ENCODE peak calls at places on chromosomes 13 and 19, in eight cellular contexts. A, J, I, C, Y, W, X and G are unnamed samples. For H3K9me3, the result is how much of the 10 kb centered on the place peaks cover.

GRCh38 chr13:47459512-47459911 is 541.6 kb downstream of the SUCLA2 start:
- DNase-seq in A (no peak), J (no peak), I (no peak), C (peak), Y (peak), W (no peak), X (peak), G (no peak)

GRCh38 chr19:39398297-39398864 is 7.2 kb downstream of the MED29 start:
- DNase-seq in A (no peak), J (peak), I (peak), C (peak), Y (no peak), W (no peak), X (peak), G (no peak)

GRCh38 chr19:14328406-14328805 is 52.8 kb upstream of the ADGRE5 start:
- DNase-seq in A (no peak), J (no peak), I (no peak), C (no peak), Y (no peak), W (no peak), X (no peak), G (no peak)

GRCh38 chr13:28820099-28821051 is at the start of gene MTUS2:
- DNase-seq in A (peak), J (peak), I (no peak), C (peak), Y (no peak), W (no peak), X (no peak), G (no peak)

GRCh38 chr13:68025604-68026003 is 795.5 kb upstream of the PCDH9 start:
- DNase-seq in A (no peak), J (no peak), I (no peak), C (no peak), Y (no peak), W (no peak), X (no peak), G (no peak)

GRCh38 chr19:46608581-46609345 is 7.6 kb downstream of the CALM3 start:
- DNase-seq in A (no peak), J (no peak), I (no peak), C (no peak), Y (no peak), W (no peak), X (no peak), G (no peak)

GRCh38 chr19:4065430-4066175 is 1.1 kb downstream of the ZBTB7A start:
- DNase-seq in A (peak), J (peak), I (peak), C (peak), Y (peak), W (peak), X (peak), G (peak)

GRCh38 chr19:37551123-37551993 is 43.2 kb downstream of the ZNF571 start:
- DNase-seq in A (no peak), J (peak), I (no peak), C (peak), Y (no peak), W (peak), X (no peak), G (peak)

GRCh38 chr13:109131698-109132257 is 502.4 kb downstream of the MYO16 start:
- DNase-seq in A (no peak), J (no peak), I (no peak), C (peak), Y (peak), W (no peak), X (no peak), G (no peak)

GRCh38 chr19:13083627-13084026 is 19.0 kb downstream of the LYL1 start:
- DNase-seq in A (no peak), J (no peak), I (no peak), C (no peak), Y (no peak), W (no peak), X (no peak), G (no peak)

GRCh38 chr13:66563076-66563475 is 667.1 kb downstream of the PCDH9 start:
- DNase-seq in A (no peak), J (no peak), I (no peak), C (no peak), Y (no peak), W (no peak), X (no peak), G (no peak)

GRCh38 chr13:40966298-40966697 is 52.8 kb downstream of the ELF1 start:
- DNase-seq in A (no peak), J (no peak), I (no peak), C (no peak), Y (no peak), W (no peak), X (no peak), G (no peak)

GRCh38 chr19:40191836-40192646 is 815 bp downstream of the MAP3K10 start:
- DNase-seq in A (peak), J (peak), I (peak), C (peak), Y (peak), W (no peak), X (peak), G (no peak)

GRCh38 chr19:33725567-33725966 is 71.1 kb upstream of the KCTD15 start:
- DNase-seq in A (no peak), J (no peak), I (no peak), C (no peak), Y (no peak), W (no peak), X (no peak), G (no peak)

GRCh38 chr19:369256-369655 is 24.7 kb upstream of the MIER2 start:
- DNase-seq in A (no peak), J (no peak), I (no peak), C (no peak), Y (no peak), W (no peak), X (no peak), G (no peak)

GRCh38 chr19:19745496-19746285 is 12.8 kb upstream of the ZNF14 start:
- DNase-seq in A (no peak), J (peak), I (no peak), C (no peak), Y (peak), W (no peak), X (no peak), G (no peak)

GRCh38 chr19:48433337-48433736 is 12.4 kb upstream of the GRWD1 start:
- DNase-seq in A (no peak), J (no peak), I (no peak), C (no peak), Y (no peak), W (no peak), X (no peak), G (no peak)

GRCh38 chr19:42386974-42387707 is 3.0 kb downstream of the CNFN start:
- DNase-seq in A (peak), J (peak), I (peak), C (peak), Y (peak), W (no peak), X (peak), G (peak)

GRCh38 chr13:77563110-77563509 is 27.6 kb downstream of the SCEL start:
- DNase-seq in A (no peak), J (no peak), I (no peak), C (peak), Y (no peak), W (no peak), X (peak), G (no peak)

GRCh38 chr19:48419158-48419920 is 25.9 kb downstream of the GRIN2D start:
- DNase-seq in A (no peak), J (peak), I (peak), C (peak), Y (peak), W (no peak), X (peak), G (peak)

GRCh38 chr19:45391871-45392665 is 12.8 kb downstream of the PPP1R13L start:
- DNase-seq in A (no peak), J (no peak), I (no peak), C (no peak), Y (no peak), W (no peak), X (no peak), G (no peak)

GRCh38 chr13:46521486-46521885 is 31.5 kb upstream of the LRCH1 start:
- DNase-seq in A (no peak), J (no peak), I (no peak), C (no peak), Y (no peak), W (no peak), X (no peak), G (no peak)

GRCh38 chr13:113802090-113802531 is 43.1 kb downstream of the TMEM255B start:
- DNase-seq in A (no peak), J (no peak), I (no peak), C (peak), Y (no peak), W (peak), X (no peak), G (no peak)

GRCh38 chr19:18461471-18461870 is 23.5 kb upstream of the ISYNA1 start:
- DNase-seq in A (no peak), J (no peak), I (no peak), C (no peak), Y (no peak), W (no peak), X (no peak), G (no peak)

GRCh38 chr13:25268561-25268960 is 18.7 kb downstream of the MTMR6 start:
- DNase-seq in A (no peak), J (no peak), I (no peak), C (no peak), Y (no peak), W (no peak), X (no peak), G (no peak)

GRCh38 chr13:112828082-112828699 is 138.4 kb downstream of the ATP11A start:
- DNase-seq in A (no peak), J (no peak), I (no peak), C (no peak), Y (no peak), W (no peak), X (no peak), G (no peak)

GRCh38 chr19:8148410-8149231 is 771 bp downstream of the FBN3 start:
- DNase-seq in A (no peak), J (no peak), I (no peak), C (no peak), Y (no peak), W (no peak), X (peak), G (no peak)

GRCh38 chr19:38528931-38529330 is 88.8 kb downstream of the MAP4K1 start:
- DNase-seq in A (no peak), J (no peak), I (no peak), C (no peak), Y (no peak), W (no peak), X (no peak), G (no peak)

GRCh38 chr13:104461049-104461448 is 1394.8 kb upstream of the SLC10A2 start:
- DNase-seq in A (no peak), J (no peak), I (no peak), C (no peak), Y (no peak), W (no peak), X (no peak), G (no peak)

GRCh38 chr13:30341815-30342570 is 34.6 kb upstream of the KATNAL1 start:
- DNase-seq in A (peak), J (no peak), I (peak), C (peak), Y (no peak), W (peak), X (peak), G (no peak)

GRCh38 chr19:21269813-21270212 is 59.4 kb downstream of the ZNF708 start:
- DNase-seq in A (no peak), J (no peak), I (no peak), C (no peak), Y (no peak), W (no peak), X (no peak), G (no peak)

GRCh38 chr19:21264891-21265290 is 64.3 kb downstream of the ZNF708 start:
- DNase-seq in A (no peak), J (no peak), I (no peak), C (no peak), Y (no peak), W (no peak), X (no peak), G (no peak)

GRCh38 chr19:21260164-21260847 is 68.9 kb downstream of the ZNF708 start:
- DNase-seq in A (no peak), J (no peak), I (no peak), C (no peak), Y (no peak), W (no peak), X (no peak), G (no peak)

DNA sequence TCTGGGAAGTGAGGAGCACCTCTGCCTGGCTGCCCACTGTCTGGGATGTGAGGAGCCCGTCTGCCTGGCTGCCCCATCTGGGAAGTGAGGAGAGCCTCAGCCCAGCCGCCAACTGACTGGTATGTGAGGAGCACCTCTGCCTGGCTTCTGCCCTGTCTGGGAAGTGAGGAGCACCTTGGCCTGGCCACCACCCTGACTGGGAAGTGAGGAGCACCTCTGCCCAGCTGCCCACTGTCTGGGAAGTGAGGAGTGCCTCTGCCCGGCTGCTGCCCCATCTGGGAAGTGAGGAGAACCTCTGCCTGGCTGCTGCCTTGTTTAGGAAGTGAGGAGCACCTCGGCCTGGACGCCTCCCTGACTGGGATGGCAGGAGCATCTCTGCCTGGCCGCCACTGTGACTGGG is 64.8 kb downstream of the ZNF708 start:
- DNase-seq in A (no peak), J (no peak), I (no peak), C (no peak), Y (no peak), W (no peak), X (no peak), G (no peak)
- H3K9me3 ChIP-seq in A (under half), J (under half), I (under half), C (under half), Y (under half), W (under half), X (under half), G (under half)

DNA sequence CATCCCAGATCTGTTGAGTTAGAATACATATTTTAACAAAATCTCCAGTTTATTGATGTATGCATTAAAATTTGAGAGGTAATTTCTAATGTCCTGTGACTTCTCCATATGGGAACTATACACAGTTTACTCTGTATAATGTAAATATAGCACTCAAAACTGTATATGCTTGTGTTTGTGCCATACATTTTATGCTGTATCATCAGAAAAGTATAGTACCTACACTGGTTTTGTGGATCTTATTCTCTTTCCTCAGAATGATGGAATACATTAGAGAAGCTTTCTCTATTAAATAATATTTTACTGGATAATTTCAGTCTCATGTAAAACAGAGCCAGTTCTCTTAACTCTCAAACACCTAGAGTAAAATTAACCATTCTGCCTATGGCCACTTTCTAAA is 53.6 kb downstream of the ZNF254 start:
- DNase-seq in A (no peak), J (no peak), I (no peak), C (no peak), Y (no peak), W (no peak), X (no peak), G (no peak)
- H3K9me3 ChIP-seq in A (under half), J (under half), I (under half), C (under half), Y (under half), W (under half), X (under half), G (under half)

GRCh38 chr19:58274771-58275199 is 4.0 kb upstream of the ZNF8 start:
- DNase-seq in A (no peak), J (no peak), I (no peak), C (peak), Y (peak), W (no peak), X (peak), G (no peak)
- H3K9me3 ChIP-seq in A (under half), J (under half), I (half or more), C (under half), Y (under half), W (half or more), X (under half), G (under half)

GRCh38 chr13:97275265-97275664 is 53.1 kb downstream of the MBNL2 start:
- DNase-seq in A (no peak), J (no peak), I (no peak), C (peak), Y (no peak), W (no peak), X (peak), G (no peak)
- H3K9me3 ChIP-seq in A (under half), J (under half), I (under half), C (under half), Y (under half), W (under half), X (under half), G (under half)

GRCh38 chr19:28504727-28505126 is 708.2 kb downstream of the UQCRFS1 start:
- DNase-seq in A (no peak), J (no peak), I (no peak), C (no peak), Y (no peak), W (no peak), X (no peak), G (no peak)
- H3K9me3 ChIP-seq in A (under half), J (under half), I (under half), C (under half), Y (under half), W (half or more), X (under half), G (under half)

DNA sequence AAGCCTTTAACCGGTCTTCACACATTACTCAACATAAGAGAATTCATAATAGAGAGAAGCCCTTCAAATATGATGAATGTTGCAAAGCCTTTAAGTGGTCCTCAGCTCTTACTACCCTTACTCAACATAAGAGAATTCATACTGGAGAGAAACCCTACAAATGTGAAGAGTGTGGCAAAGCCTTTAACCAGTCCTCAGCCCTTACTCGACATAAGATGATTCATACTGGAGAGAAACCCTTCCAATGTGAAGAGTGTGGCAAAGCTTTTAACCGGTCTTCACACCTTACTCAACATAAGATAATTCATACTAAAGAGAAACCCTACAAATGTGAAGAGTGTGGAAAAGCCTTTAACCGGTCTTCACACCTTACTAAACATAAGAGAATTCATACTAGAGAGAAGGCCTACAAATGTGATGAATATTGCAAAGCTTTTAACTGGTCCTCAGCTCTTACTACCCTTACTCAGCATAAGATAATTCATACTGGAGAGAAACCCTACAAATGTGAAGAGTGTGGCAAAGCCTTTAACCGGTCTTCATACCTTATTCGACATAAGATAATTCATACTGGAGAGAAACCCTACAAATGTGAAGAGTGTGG is 36.4 kb downstream of the ZNF257 start:
- DNase-seq in A (no peak), J (no peak), I (no peak), C (no peak), Y (no peak), W (no peak), X (no peak), G (no peak)
- H3K9me3 ChIP-seq in A (under half), J (under half), I (under half), C (under half), Y (under half), W (under half), X (half or more), G (under half)

DNA sequence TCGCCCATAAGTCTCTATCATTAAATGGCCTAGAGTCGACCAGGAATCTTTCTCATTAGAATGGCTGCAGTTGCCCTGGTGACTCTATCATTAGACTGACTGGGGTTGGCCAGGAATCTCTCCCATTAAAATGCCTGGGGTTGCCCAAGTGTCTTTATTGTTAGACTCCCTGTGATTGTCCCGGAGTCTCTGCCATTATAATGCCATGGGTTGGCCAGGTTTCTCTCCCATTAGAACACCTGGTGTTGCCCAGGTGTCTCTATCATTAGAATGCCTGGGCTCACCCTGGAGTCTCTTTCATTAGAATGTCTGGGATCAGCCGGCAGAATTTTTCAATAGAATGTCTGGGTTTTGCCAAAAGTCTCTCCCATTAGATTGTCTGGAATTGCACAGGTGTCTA is 1459.3 kb downstream of the UQCRFS1 start:
- DNase-seq in A (no peak), J (no peak), I (no peak), C (no peak), Y (no peak), W (no peak), X (no peak), G (no peak)
- H3K9me3 ChIP-seq in A (under half), J (under half), I (under half), C (under half), Y (under half), W (under half), X (under half), G (under half)